ENCODE peak calls at places on chromosomes 1 and 21, in seven cellular contexts. One of them, this sample, is unnamed.

GRCh38 chr1:108814343-108815125 is 42.4 kb downstream of the AKNAD1 start:
- DNase-seq in posterior cingulate gyrus: no peak
- DNase-seq in Panc1: no peak
- DNase-seq in cardiac septum: no peak
- DNase-seq in AG08396: peak
- DNase-seq in HAP-1: peak
- DNase-seq in lung microvascular endothelial cell: peak
- DNase-seq in this sample: no peak

GRCh38 chr1:109193653-109194590 is 19.8 kb upstream of the SARS1 start:
- DNase-seq in posterior cingulate gyrus: no peak
- DNase-seq in Panc1: no peak
- DNase-seq in cardiac septum: peak
- DNase-seq in AG08396: peak
- DNase-seq in HAP-1: peak
- DNase-seq in lung microvascular endothelial cell: peak
- DNase-seq in this sample: no peak

GRCh38 chr1:98232678-98233077 is 311.8 kb upstream of the DPYD start:
- DNase-seq in posterior cingulate gyrus: no peak
- DNase-seq in Panc1: no peak
- DNase-seq in cardiac septum: no peak
- DNase-seq in AG08396: no peak
- DNase-seq in HAP-1: no peak
- DNase-seq in lung microvascular endothelial cell: no peak
- DNase-seq in this sample: no peak

GRCh38 chr1:7089485-7089884 is 304.2 kb downstream of the CAMTA1 start:
- DNase-seq in posterior cingulate gyrus: peak
- DNase-seq in Panc1: no peak
- DNase-seq in cardiac septum: no peak
- DNase-seq in AG08396: no peak
- DNase-seq in HAP-1: no peak
- DNase-seq in lung microvascular endothelial cell: no peak
- DNase-seq in this sample: no peak

GRCh38 chr1:41648230-41648629 is 163.7 kb upstream of the EDN2 start:
- DNase-seq in posterior cingulate gyrus: no peak
- DNase-seq in Panc1: no peak
- DNase-seq in cardiac septum: no peak
- DNase-seq in AG08396: no peak
- DNase-seq in HAP-1: no peak
- DNase-seq in lung microvascular endothelial cell: no peak
- DNase-seq in this sample: no peak

GRCh38 chr1:112011231-112011630 is 21.8 kb upstream of the KCND3 start:
- DNase-seq in posterior cingulate gyrus: no peak
- DNase-seq in Panc1: no peak
- DNase-seq in cardiac septum: no peak
- DNase-seq in AG08396: peak
- DNase-seq in HAP-1: no peak
- DNase-seq in lung microvascular endothelial cell: no peak
- DNase-seq in this sample: no peak

GRCh38 chr1:23419180-23419579 is 5.4 kb downstream of the TCEA3 start:
- DNase-seq in posterior cingulate gyrus: no peak
- DNase-seq in Panc1: no peak
- DNase-seq in cardiac septum: no peak
- DNase-seq in AG08396: no peak
- DNase-seq in HAP-1: no peak
- DNase-seq in lung microvascular endothelial cell: no peak
- DNase-seq in this sample: no peak

GRCh38 chr1:165485716-165486115 is 40.8 kb upstream of the RXRG start:
- DNase-seq in posterior cingulate gyrus: no peak
- DNase-seq in Panc1: no peak
- DNase-seq in cardiac septum: no peak
- DNase-seq in AG08396: no peak
- DNase-seq in HAP-1: no peak
- DNase-seq in lung microvascular endothelial cell: no peak
- DNase-seq in this sample: no peak

GRCh38 chr21:43634618-43635017 is 24.7 kb downstream of the HSF2BP start:
- DNase-seq in posterior cingulate gyrus: no peak
- DNase-seq in Panc1: no peak
- DNase-seq in cardiac septum: no peak
- DNase-seq in AG08396: no peak
- DNase-seq in HAP-1: no peak
- DNase-seq in lung microvascular endothelial cell: peak
- DNase-seq in this sample: no peak

GRCh38 chr1:17596651-17597509 is 57.4 kb downstream of the ARHGEF10L start:
- DNase-seq in posterior cingulate gyrus: no peak
- DNase-seq in Panc1: no peak
- DNase-seq in cardiac septum: no peak
- DNase-seq in AG08396: no peak
- DNase-seq in HAP-1: peak
- DNase-seq in lung microvascular endothelial cell: no peak
- DNase-seq in this sample: no peak

GRCh38 chr1:204287466-204287881 is 72.3 kb downstream of the PLEKHA6 start:
- DNase-seq in posterior cingulate gyrus: no peak
- DNase-seq in Panc1: no peak
- DNase-seq in cardiac septum: no peak
- DNase-seq in AG08396: no peak
- DNase-seq in HAP-1: no peak
- DNase-seq in lung microvascular endothelial cell: peak
- DNase-seq in this sample: no peak

GRCh38 chr1:179754031-179754624 is 11.0 kb downstream of the FAM163A start:
- DNase-seq in posterior cingulate gyrus: no peak
- DNase-seq in Panc1: no peak
- DNase-seq in cardiac septum: no peak
- DNase-seq in AG08396: peak
- DNase-seq in HAP-1: no peak
- DNase-seq in lung microvascular endothelial cell: peak
- DNase-seq in this sample: no peak

GRCh38 chr1:28640766-28641165 is 2.1 kb downstream of the TAF12 start:
- DNase-seq in posterior cingulate gyrus: no peak
- DNase-seq in Panc1: no peak
- DNase-seq in cardiac septum: no peak
- DNase-seq in AG08396: no peak
- DNase-seq in HAP-1: peak
- DNase-seq in lung microvascular endothelial cell: peak
- DNase-seq in this sample: no peak

GRCh38 chr1:24206516-24207394 is 19.7 kb upstream of the IFNLR1 start:
- DNase-seq in posterior cingulate gyrus: no peak
- DNase-seq in Panc1: no peak
- DNase-seq in cardiac septum: no peak
- DNase-seq in AG08396: no peak
- DNase-seq in HAP-1: no peak
- DNase-seq in lung microvascular endothelial cell: no peak
- DNase-seq in this sample: no peak

GRCh38 chr1:167618366-167618765 is 11.7 kb upstream of the RCSD1 start:
- DNase-seq in posterior cingulate gyrus: no peak
- DNase-seq in Panc1: no peak
- DNase-seq in cardiac septum: no peak
- DNase-seq in AG08396: no peak
- DNase-seq in HAP-1: no peak
- DNase-seq in lung microvascular endothelial cell: no peak
- DNase-seq in this sample: no peak

GRCh38 chr1:1817262-1817661 is 39.0 kb upstream of the NADK start:
- DNase-seq in posterior cingulate gyrus: no peak
- DNase-seq in Panc1: no peak
- DNase-seq in cardiac septum: no peak
- DNase-seq in AG08396: no peak
- DNase-seq in HAP-1: no peak
- DNase-seq in lung microvascular endothelial cell: no peak
- DNase-seq in this sample: no peak

GRCh38 chr1:68375919-68376318 is 73.8 kb downstream of the RPE65 start:
- DNase-seq in posterior cingulate gyrus: no peak
- DNase-seq in Panc1: no peak
- DNase-seq in cardiac septum: no peak
- DNase-seq in AG08396: peak
- DNase-seq in HAP-1: no peak
- DNase-seq in lung microvascular endothelial cell: no peak
- DNase-seq in this sample: no peak

GRCh38 chr1:119680723-119681122 is 31.0 kb upstream of the PHGDH start:
- DNase-seq in posterior cingulate gyrus: no peak
- DNase-seq in Panc1: no peak
- DNase-seq in cardiac septum: no peak
- DNase-seq in AG08396: no peak
- DNase-seq in HAP-1: no peak
- DNase-seq in lung microvascular endothelial cell: no peak
- DNase-seq in this sample: no peak

GRCh38 chr21:44498965-44499560 is 40.9 kb downstream of the KRTAP10-1 start:
- DNase-seq in posterior cingulate gyrus: peak
- DNase-seq in Panc1: no peak
- DNase-seq in cardiac septum: no peak
- DNase-seq in AG08396: no peak
- DNase-seq in HAP-1: no peak
- DNase-seq in lung microvascular endothelial cell: no peak
- DNase-seq in this sample: no peak

GRCh38 chr1:154714638-154715037 is 106.7 kb upstream of the ADAR start:
- DNase-seq in posterior cingulate gyrus: no peak
- DNase-seq in Panc1: no peak
- DNase-seq in cardiac septum: no peak
- DNase-seq in AG08396: no peak
- DNase-seq in HAP-1: peak
- DNase-seq in lung microvascular endothelial cell: peak
- DNase-seq in this sample: no peak

GRCh38 chr1:152654110-152654509 is 9.1 kb upstream of the LCE2D start:
- DNase-seq in posterior cingulate gyrus: peak
- DNase-seq in Panc1: peak
- DNase-seq in cardiac septum: no peak
- DNase-seq in AG08396: peak
- DNase-seq in HAP-1: peak
- DNase-seq in lung microvascular endothelial cell: peak
- DNase-seq in this sample: no peak

GRCh38 chr1:205456383-205456867 is 580 bp upstream of the BLACAT1 start:
- DNase-seq in posterior cingulate gyrus: no peak
- DNase-seq in Panc1: no peak
- DNase-seq in cardiac septum: no peak
- DNase-seq in AG08396: no peak
- DNase-seq in HAP-1: no peak
- DNase-seq in lung microvascular endothelial cell: no peak
- DNase-seq in this sample: no peak

GRCh38 chr1:236281286-236282158 is at the start of gene ERO1B:
- DNase-seq in posterior cingulate gyrus: peak
- DNase-seq in Panc1: peak
- DNase-seq in cardiac septum: peak
- DNase-seq in AG08396: peak
- DNase-seq in HAP-1: peak
- DNase-seq in lung microvascular endothelial cell: peak
- DNase-seq in this sample: peak

GRCh38 chr1:207268753-207269511 is 52.5 kb upstream of the CD55 start:
- DNase-seq in posterior cingulate gyrus: no peak
- DNase-seq in Panc1: no peak
- DNase-seq in cardiac septum: no peak
- DNase-seq in AG08396: no peak
- DNase-seq in HAP-1: no peak
- DNase-seq in lung microvascular endothelial cell: no peak
- DNase-seq in this sample: no peak

GRCh38 chr1:202272446-202272845 is 69.3 kb downstream of the UBE2T start:
- DNase-seq in posterior cingulate gyrus: no peak
- DNase-seq in Panc1: no peak
- DNase-seq in cardiac septum: no peak
- DNase-seq in AG08396: no peak
- DNase-seq in HAP-1: no peak
- DNase-seq in lung microvascular endothelial cell: no peak
- DNase-seq in this sample: no peak

GRCh38 chr1:20847619-20848080 is 60.5 kb upstream of the HP1BP3 start:
- DNase-seq in posterior cingulate gyrus: no peak
- DNase-seq in Panc1: no peak
- DNase-seq in cardiac septum: no peak
- DNase-seq in AG08396: no peak
- DNase-seq in HAP-1: no peak
- DNase-seq in lung microvascular endothelial cell: peak
- DNase-seq in this sample: no peak

GRCh38 chr1:150963535-150964489 is 10.8 kb downstream of the CERS2 start:
- DNase-seq in posterior cingulate gyrus: no peak
- DNase-seq in Panc1: no peak
- DNase-seq in cardiac septum: no peak
- DNase-seq in AG08396: no peak
- DNase-seq in HAP-1: no peak
- DNase-seq in lung microvascular endothelial cell: no peak
- DNase-seq in this sample: no peak

GRCh38 chr1:46401964-46402626 is 8.0 kb downstream of the FAAH start:
- DNase-seq in posterior cingulate gyrus: peak
- DNase-seq in Panc1: no peak
- DNase-seq in cardiac septum: no peak
- DNase-seq in AG08396: peak
- DNase-seq in HAP-1: no peak
- DNase-seq in lung microvascular endothelial cell: peak
- DNase-seq in this sample: no peak

GRCh38 chr1:221203224-221204054 is 324.2 kb downstream of the HLX start:
- DNase-seq in posterior cingulate gyrus: peak
- DNase-seq in Panc1: peak
- DNase-seq in cardiac septum: peak
- DNase-seq in AG08396: peak
- DNase-seq in HAP-1: peak
- DNase-seq in lung microvascular endothelial cell: peak
- DNase-seq in this sample: peak

GRCh38 chr1:155219592-155220031 is 11.1 kb downstream of the MTX1 start:
- DNase-seq in posterior cingulate gyrus: no peak
- DNase-seq in Panc1: no peak
- DNase-seq in cardiac septum: no peak
- DNase-seq in AG08396: peak
- DNase-seq in HAP-1: no peak
- DNase-seq in lung microvascular endothelial cell: no peak
- DNase-seq in this sample: no peak

GRCh38 chr1:8017495-8018310 is 8.4 kb downstream of the ERRFI1 start:
- DNase-seq in posterior cingulate gyrus: no peak
- DNase-seq in Panc1: no peak
- DNase-seq in cardiac septum: no peak
- DNase-seq in AG08396: no peak
- DNase-seq in HAP-1: peak
- DNase-seq in lung microvascular endothelial cell: no peak
- DNase-seq in this sample: no peak